ENCODE peak calls at places on chromosomes 13 and 19, in four cellular contexts. E, Y, W and M are unnamed samples.

GRCh38 chr13:23319915-23320224 is 113.6 kb downstream of the SACS start:
- DNase-seq in E (no peak), Y (no peak), W (no peak), M (no peak)

GRCh38 chr13:24741016-24741662 is 22.8 kb upstream of the RNF17 start:
- DNase-seq in W (no peak), Y (no peak), E (peak), M (no peak)

GRCh38 chr13:24995225-24995804 is 100.6 kb upstream of the PABPC3 start:
- DNase-seq in E (peak), Y (no peak), W (peak), M (peak)

GRCh38 chr19:13028027-13028426 is 32.8 kb downstream of the NFIX start:
- DNase-seq in W (no peak), E (no peak), Y (no peak), M (no peak)

GRCh38 chr13:21399741-21400140 is 59.4 kb downstream of the ZDHHC20 start:
- DNase-seq in W (no peak), E (no peak), Y (no peak), M (no peak)

GRCh38 chr19:14517446-14517839 is 754 bp downstream of the DNAJB1 start:
- DNase-seq in Y (no peak), E (no peak), W (no peak), M (no peak)

GRCh38 chr19:16779539-16780163 is 49.5 kb upstream of the SIN3B start:
- DNase-seq in E (no peak), W (no peak), Y (no peak), M (no peak)

GRCh38 chr19:32928806-32929205 is 43.0 kb downstream of the CEP89 start:
- DNase-seq in W (no peak), Y (no peak), E (no peak), M (peak)

GRCh38 chr13:19680751-19681150 is 47.3 kb downstream of the MPHOSPH8 start:
- DNase-seq in W (no peak), E (no peak), Y (no peak), M (no peak)

GRCh38 chr13:98143601-98144500 is 957 bp downstream of the FARP1 start:
- DNase-seq in E (no peak), W (peak), Y (no peak), M (peak)

GRCh38 chr19:55179570-55180484 is at the start of gene SYT5:
- DNase-seq in W (peak), Y (no peak), E (peak), M (no peak)

GRCh38 chr19:30498707-30499106 is 126.5 kb downstream of the ZNF536 start:
- DNase-seq in E (peak), Y (no peak), W (no peak), M (no peak)

GRCh38 chr19:55389386-55390317 is 3.9 kb downstream of the RPL28 start:
- DNase-seq in E (no peak), W (no peak), Y (no peak), M (no peak)

GRCh38 chr13:67147257-67148218 is 82.6 kb downstream of the PCDH9 start:
- DNase-seq in E (no peak), Y (no peak), W (no peak), M (peak)

GRCh38 chr19:2034729-2035589 is 16.1 kb downstream of the MKNK2 start:
- DNase-seq in E (peak), Y (no peak), W (peak), M (no peak)

GRCh38 chr13:99103536-99103935 is 97.1 kb upstream of the UBAC2 start:
- DNase-seq in Y (no peak), E (no peak), W (peak), M (no peak)

GRCh38 chr13:65292488-65292901 is 1937.6 kb downstream of the PCDH9 start:
- DNase-seq in E (no peak), Y (no peak), W (peak), M (peak)

GRCh38 chr13:30608364-30608763 is 9.4 kb upstream of the USPL1 start:
- DNase-seq in Y (no peak), E (no peak), W (no peak), M (no peak)

GRCh38 chr13:41019027-41019487 is at the start of gene ELF1:
- DNase-seq in W (no peak), E (peak), Y (peak), M (peak)

GRCh38 chr13:66794340-66795031 is 435.6 kb downstream of the PCDH9 start:
- DNase-seq in E (peak), Y (no peak), W (no peak), M (no peak)

GRCh38 chr13:28299941-28300340 is 161.6 kb downstream of the PAN3 start:
- DNase-seq in Y (no peak), W (no peak), E (no peak), M (no peak)

GRCh38 chr13:34748078-34748477 is 194.0 kb upstream of the NBEA start:
- DNase-seq in Y (no peak), W (no peak), E (no peak), M (no peak)

GRCh38 chr13:39385621-39386231 is 217.3 kb downstream of the LHFPL6 start:
- DNase-seq in W (no peak), Y (no peak), E (no peak), M (no peak)

GRCh38 chr19:53772943-53773342 is 51.2 kb downstream of the NLRP12 start:
- DNase-seq in E (peak), W (peak), Y (no peak), M (peak)

GRCh38 chr19:43465468-43466120 is at the start of gene LYPD3:
- DNase-seq in Y (no peak), W (no peak), E (no peak), M (no peak)

GRCh38 chr19:588758-589692 is 656 bp upstream of the HCN2 start:
- DNase-seq in E (no peak), W (peak), Y (no peak), M (peak)

GRCh38 chr13:71625694-71626093 is 241.3 kb downstream of the DACH1 start:
- DNase-seq in W (no peak), E (no peak), Y (no peak), M (no peak)

GRCh38 chr13:32022292-32022691 is 9.3 kb upstream of the FRY start:
- DNase-seq in Y (no peak), W (no peak), E (no peak), M (no peak)

GRCh38 chr19:33482486-33482885 is 39.1 kb downstream of the PEPD start:
- DNase-seq in Y (no peak), E (no peak), W (no peak), M (no peak)

GRCh38 chr13:110308377-110309158 is 1.5 kb downstream of the COL4A2 start:
- DNase-seq in E (no peak), Y (no peak), W (peak), M (no peak)

GRCh38 chr13:110309159-110309476 is 2.0 kb downstream of the COL4A2 start:
- DNase-seq in Y (no peak), W (no peak), E (no peak), M (no peak)

GRCh38 chr13:110306960-110307696 is at the start of the genes COL4A1 and COL4A2:
- DNase-seq in E (no peak), W (peak), Y (no peak), M (no peak)

GRCh38 chr13:110306340-110306959 is 507 bp downstream of the COL4A1 start:
- DNase-seq in E (no peak), Y (no peak), W (peak), M (no peak)

GRCh38 chr13:110307697-110308376 is 753 bp downstream of the COL4A2 start:
- DNase-seq in Y (no peak), E (no peak), W (no peak), M (no peak)
- TF ChIP-seq RCOR1 in Y (no peak), E (no peak), W (no peak), M (no peak)

GRCh38 chr13:106375085-106375484 is 160.4 kb downstream of the EFNB2 start:
- DNase-seq in E (no peak), Y (no peak), W (no peak), M (no peak)

GRCh38 chr13:106372199-106373160 is 163.0 kb downstream of the EFNB2 start:
- DNase-seq in W (no peak), E (no peak), Y (no peak), M (no peak)

GRCh38 chr13:106374631-106375030 is 160.8 kb downstream of the EFNB2 start:
- DNase-seq in Y (no peak), E (no peak), W (no peak), M (no peak)

GRCh38 chr13:106373989-106374572 is 161.4 kb downstream of the EFNB2 start:
- DNase-seq in E (no peak), Y (peak), W (no peak), M (no peak)

DNA sequence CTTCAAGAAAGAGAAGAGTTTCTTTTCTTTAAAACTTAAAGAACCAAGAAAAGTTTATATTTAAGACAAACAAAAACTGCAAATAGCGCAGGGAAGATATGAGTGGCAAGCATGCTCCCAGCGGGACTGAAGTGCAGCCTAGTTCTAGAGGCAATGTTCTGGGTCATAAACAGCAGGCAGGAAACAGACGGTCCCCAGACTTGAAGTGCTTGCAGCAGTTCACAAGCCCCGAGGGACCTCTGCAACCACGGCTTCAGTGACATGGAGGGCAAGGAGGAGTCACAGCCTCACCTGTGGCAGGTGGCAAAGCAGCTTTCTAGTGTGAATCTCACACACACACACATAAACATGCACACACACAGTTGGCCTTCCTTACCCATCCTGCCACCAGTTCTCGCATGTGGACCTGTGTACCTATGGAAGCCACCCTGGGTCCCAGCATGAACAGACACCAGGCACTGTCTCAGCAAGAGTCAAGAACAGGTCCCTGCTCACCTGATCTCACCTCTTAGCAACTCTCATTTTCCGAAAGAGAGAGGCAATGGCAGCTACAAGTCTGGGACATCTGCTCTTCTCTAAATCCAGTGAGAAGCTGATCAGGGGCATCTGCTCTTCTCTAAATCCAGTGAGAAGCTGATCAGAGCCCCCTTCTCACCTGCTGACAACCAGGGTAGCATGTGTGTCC is 162.0 kb downstream of the EFNB2 start:
- DNase-seq in E (no peak), W (no peak), Y (no peak), M (no peak)
- TF ChIP-seq REST in E (no peak), W (no peak), Y (no peak), M (no peak)

GRCh38 chr19:28393574-28394336 is 819.2 kb downstream of the UQCRFS1 start:
- DNase-seq in E (no peak), W (no peak), Y (no peak), M (no peak)
- H3K4me3 ChIP-seq in E (no peak), W (no peak), Y (no peak), M (no peak)

GRCh38 chr19:19193926-19194325 is 1.9 kb downstream of the RFXANK start:
- DNase-seq in E (no peak), W (no peak), Y (no peak), M (no peak)

GRCh38 chr19:19191920-19192882 is at the start of the genes BORCS8 and RFXANK:
- DNase-seq in E (peak), Y (peak), W (peak), M (peak)

GRCh38 chr19:19192910-19193423 is 909 bp downstream of the RFXANK start:
- DNase-seq in E (no peak), Y (no peak), W (no peak), M (no peak)
- TF ChIP-seq RCOR1 in E (no peak), Y (no peak), W (no peak), M (no peak)

DNA sequence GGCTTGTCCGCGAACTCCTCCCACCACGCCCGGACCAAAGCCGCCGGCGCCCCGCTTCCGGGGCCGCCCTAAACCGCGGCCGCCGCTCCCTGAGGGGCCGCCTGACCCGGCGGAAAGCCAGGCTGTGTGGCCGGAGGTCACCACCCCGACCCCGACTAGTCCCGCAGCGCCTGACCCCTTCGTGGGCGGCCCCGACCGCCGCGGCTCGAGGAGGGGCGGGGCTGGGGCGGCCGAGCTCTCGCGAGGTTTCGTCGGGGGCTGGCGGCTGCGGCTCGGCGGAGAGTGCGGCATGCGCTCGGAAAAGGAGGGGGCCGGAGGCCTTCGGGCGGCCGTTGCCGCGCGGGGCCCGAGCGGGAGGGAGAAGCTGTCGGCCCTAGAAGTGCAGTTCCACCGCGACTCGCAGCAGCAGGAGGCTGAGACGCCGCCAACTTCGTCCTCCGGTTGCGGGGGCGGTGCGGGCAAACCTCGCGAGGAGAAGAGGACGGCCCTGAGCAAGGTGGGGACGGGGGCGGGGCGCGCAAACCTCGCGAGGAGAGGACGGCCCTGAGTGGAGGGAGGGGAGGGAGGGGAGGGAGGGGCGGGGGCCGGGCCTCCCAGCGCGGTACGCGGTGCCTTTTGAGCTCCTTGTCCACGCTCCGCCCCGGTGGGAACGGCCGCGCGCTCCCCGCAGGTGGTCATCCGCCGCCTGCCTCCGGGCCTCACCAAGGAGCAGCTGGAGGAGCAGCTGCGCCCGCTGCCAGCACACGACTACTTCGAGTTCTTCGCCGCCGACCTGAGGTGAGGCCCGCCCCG is at the start of gene UPF3A:
- DNase-seq in E (peak), Y (peak), W (peak), M (peak)
- TF ChIP-seq REST in E (peak), Y (no peak), W (no peak), M (peak)

GRCh38 chr13:77343841-77344240 is 16.9 kb upstream of the MYCBP2 start:
- DNase-seq in W (no peak), Y (no peak), E (no peak), M (no peak)

GRCh38 chr13:77339408-77339807 is 12.5 kb upstream of the MYCBP2 start:
- DNase-seq in W (no peak), E (no peak), Y (no peak), M (no peak)

GRCh38 chr13:77337159-77337558 is 10.3 kb upstream of the MYCBP2 start:
- DNase-seq in W (no peak), Y (no peak), E (no peak), M (no peak)

GRCh38 chr13:77338329-77338728 is 11.4 kb upstream of the MYCBP2 start:
- DNase-seq in W (no peak), Y (no peak), E (no peak), M (no peak)

GRCh38 chr13:77338961-77339401 is 12.1 kb upstream of the MYCBP2 start:
- DNase-seq in Y (no peak), E (no peak), W (no peak), M (no peak)
- H3K4me3 ChIP-seq in Y (peak), E (no peak), W (no peak), M (no peak)

GRCh38 chr13:100124265-100124664 is 35.4 kb downstream of the PCCA start:
- DNase-seq in Y (no peak), E (no peak), W (no peak), M (no peak)
- TF ChIP-seq RCOR1 in Y (no peak), E (no peak), W (no peak), M (no peak)

GRCh38 chr19:5947435-5947834 is 30.5 kb downstream of the RANBP3 start:
- DNase-seq in Y (no peak), W (no peak), E (no peak), M (no peak)
- TF ChIP-seq REST in Y (no peak), W (no peak), E (no peak), M (no peak)

GRCh38 chr19:44723299-44723951 is 24.5 kb downstream of the CEACAM16 start:
- DNase-seq in E (no peak), W (no peak), Y (no peak), M (no peak)
- H3K4me3 ChIP-seq in E (no peak), W (no peak), Y (no peak), M (no peak)